ENCODE peak calls at places on chromosomes 2 and 18, in six cellular contexts. W is stimulated activated CD4-positive, alpha-beta T cell treated with anti-CD3 and anti-CD28 coated beads, Interleukin-4, amount 100 ng/mL, for 1 hour; S is tibial artery; P is foreskin fibroblast; I is NB4; H is psoas muscle. J is an unnamed sample.

GRCh38 chr2:164992818-164993217 is 37.5 kb upstream of the SLC38A11 start:
- DNase-seq in S (peak), H (no peak), I (peak), P (peak), W (no peak), J (peak)

GRCh38 chr2:136207030-136207623 is 89.2 kb upstream of the CXCR4 start:
- DNase-seq in P (no peak), I (peak), H (no peak), W (no peak), S (peak), J (no peak)

GRCh38 chr18:7082666-7083065 is 34.9 kb downstream of the LAMA1 start:
- DNase-seq in W (no peak), P (no peak), I (no peak), H (no peak), S (no peak), J (no peak)

GRCh38 chr2:10968176-10968575 is 56.4 kb downstream of the KCNF1 start:
- DNase-seq in P (no peak), H (no peak), I (no peak), W (no peak), S (no peak), J (no peak)

GRCh38 chr18:26736301-26736700 is 129.2 kb downstream of the AQP4 start:
- DNase-seq in P (no peak), S (no peak), I (no peak), W (no peak), H (no peak), J (no peak)

GRCh38 chr2:151730242-151730975 is 3.9 kb downstream of the NEB start:
- DNase-seq in W (no peak), P (peak), H (no peak), S (no peak), I (no peak), J (no peak)

GRCh38 chr18:9068346-9068745 is 34.2 kb upstream of the NDUFV2 start:
- DNase-seq in S (no peak), W (no peak), P (no peak), I (no peak), H (no peak), J (no peak)

GRCh38 chr2:42063383-42064171 is 15.8 kb downstream of the PKDCC start:
- DNase-seq in P (peak), S (no peak), W (no peak), H (no peak), I (no peak), J (no peak)

GRCh38 chr2:99256677-99257076 is 1.2 kb upstream of the LYG2 start:
- DNase-seq in I (no peak), S (no peak), W (no peak), P (no peak), H (no peak), J (no peak)

GRCh38 chr2:7309567-7309966 is 392.4 kb downstream of the RNF144A start:
- DNase-seq in I (no peak), H (no peak), S (no peak), W (no peak), P (no peak), J (no peak)

GRCh38 chr2:85537600-85538506 is 1.1 kb upstream of the MAT2A start:
- DNase-seq in P (no peak), I (peak), W (peak), S (peak), H (peak), J (no peak)

GRCh38 chr2:161418715-161419337 is 2.7 kb downstream of the TBR1 start:
- DNase-seq in I (peak), W (no peak), P (no peak), H (no peak), S (no peak), J (peak)

GRCh38 chr2:216664593-216665034 is 30.7 kb downstream of the IGFBP5 start:
- DNase-seq in W (no peak), S (no peak), I (peak), P (no peak), H (no peak), J (no peak)